ENCODE peak calls at places on chromosomes 2 and 18, in five cellular contexts. Z is T-helper 2 cell; O is transverse colon; N is naive thymus-derived CD8-positive, alpha-beta T cell; Q is spleen. B is an unnamed sample.

GRCh38 chr2:162074579-162074922 is 536 bp upstream of the DPP4 start:
- DNase-seq in O (no peak), N (no peak), Z (no peak), Q (no peak), B (no peak)

GRCh38 chr2:203909192-203909945 is 27.2 kb upstream of the ICOS start:
- DNase-seq in Q (no peak), Z (no peak), O (peak; percentile 11), N (no peak), B (no peak)

GRCh38 chr18:13070460-13070859 is 79.3 kb downstream of the CEP192 start:
- DNase-seq in Q (no peak), O (no peak), Z (no peak), N (no peak), B (no peak)

GRCh38 chr2:121697108-121697631 is 39.5 kb downstream of the NIFK start:
- DNase-seq in N (no peak), Q (no peak), O (no peak), Z (no peak), B (no peak)

GRCh38 chr18:31143025-31143424 is 19.6 kb downstream of the DSC1 start:
- DNase-seq in Q (no peak), Z (no peak), N (no peak), O (no peak), B (no peak)

GRCh38 chr18:22422909-22423548 is 5.3 kb upstream of the CTAGE1 start:
- DNase-seq in O (no peak), Z (no peak), N (no peak), Q (no peak), B (no peak)

GRCh38 chr2:84631047-84631446 is 114.7 kb downstream of the DNAH6 start:
- DNase-seq in Z (peak; percentile 3), O (no peak), Q (no peak), N (no peak), B (no peak)

GRCh38 chr18:44625367-44625766 is 55.3 kb upstream of the SETBP1 start:
- DNase-seq in N (no peak), O (no peak), Z (no peak), Q (no peak), B (no peak)

GRCh38 chr2:237614151-237614720 is 13.2 kb upstream of the LRRFIP1 start:
- DNase-seq in N (no peak), O (no peak), Z (no peak), Q (no peak), B (no peak)

GRCh38 chr2:23452853-23453420 is 68.0 kb downstream of the KLHL29 start:
- DNase-seq in O (no peak), Q (no peak), N (peak; percentile 71), Z (no peak), B (no peak)

GRCh38 chr18:10074122-10074521 is 160.3 kb downstream of the VAPA start:
- DNase-seq in Z (no peak), O (no peak), Q (no peak), N (no peak), B (no peak)

GRCh38 chr2:160583162-160583522 is 89.5 kb upstream of the RBMS1 start:
- DNase-seq in Z (no peak), O (no peak), N (no peak), Q (no peak), B (no peak)

GRCh38 chr2:170817999-170818293 is 1.3 kb downstream of the GAD1 start:
- DNase-seq in N (no peak), O (no peak), Q (no peak), Z (no peak), B (no peak)

GRCh38 chr18:76145506-76145905 is 349.5 kb downstream of the ZNF516 start:
- DNase-seq in O (no peak), Z (no peak), Q (no peak), N (no peak), B (no peak)

GRCh38 chr2:3196716-3197115 is 180.9 kb downstream of the EIPR1 start:
- DNase-seq in O (no peak), Q (peak; percentile 52), Z (no peak), N (no peak), B (no peak)

GRCh38 chr2:74525717-74526648 is at the start of gene DQX1:
- DNase-seq in O (peak; percentile 71), Q (peak; percentile 55), N (no peak), Z (no peak), B (no peak)

GRCh38 chr2:241878007-241878970 is 8.8 kb downstream of the RTP5 start:
- DNase-seq in Z (peak; percentile 63), O (peak; percentile 83), N (peak; percentile 86), Q (peak; percentile 93), B (peak; percentile 74)

GRCh38 chr18:35137632-35138031 is 96.4 kb downstream of the MAPRE2 start:
- DNase-seq in Z (no peak), N (no peak), O (no peak), Q (no peak), B (no peak)

GRCh38 chr2:230941202-230942180 is 16.4 kb upstream of the GPR55 start:
- DNase-seq in N (no peak), Z (no peak), Q (no peak), O (no peak), B (no peak)

GRCh38 chr2:120914839-120915521 is 179.3 kb downstream of the GLI2 start:
- DNase-seq in N (no peak), Z (no peak), Q (no peak), O (peak; percentile 56), B (no peak)

GRCh38 chr2:163692611-163693482 is 43.0 kb downstream of the FIGN start:
- DNase-seq in N (no peak), Z (no peak), Q (no peak), O (no peak), B (no peak)

GRCh38 chr18:8765692-8766463 is 60.5 kb downstream of the MTCL1 start:
- DNase-seq in Q (no peak), N (no peak), O (no peak), Z (no peak), B (no peak)

GRCh38 chr2:174344716-174345472 is 10.1 kb downstream of the SP9 start:
- DNase-seq in N (no peak), Q (no peak), O (no peak), Z (no peak), B (no peak)

GRCh38 chr2:31420936-31421335 is 6.4 kb upstream of the XDH start:
- DNase-seq in Q (no peak), O (no peak), N (no peak), Z (no peak), B (no peak)

GRCh38 chr2:168456526-168457176 is 579 bp downstream of the CERS6 start:
- DNase-seq in N (no peak), Z (peak; percentile 14), O (peak; percentile 45), Q (peak; percentile 87), B (no peak)

GRCh38 chr2:160411167-160411566 is 82.4 kb downstream of the RBMS1 start:
- DNase-seq in Q (peak; percentile 79), Z (no peak), N (no peak), O (no peak), B (no peak)

GRCh38 chr2:235171511-235172130 is 219.8 kb downstream of the SH3BP4 start:
- DNase-seq in Z (no peak), Q (no peak), O (no peak), N (no peak), B (no peak)

GRCh38 chr2:232741972-232742371 is 34.4 kb downstream of the KCNJ13 start:
- DNase-seq in N (no peak), Q (no peak), Z (no peak), O (no peak), B (no peak)

GRCh38 chr2:9770308-9771100 is 72.8 kb upstream of the TAF1B start:
- DNase-seq in Z (peak; percentile 33), Q (no peak), O (peak; percentile 74), N (no peak), B (peak; percentile 48)

GRCh38 chr2:5660591-5660990 is 31.6 kb upstream of the SOX11 start:
- DNase-seq in O (no peak), N (no peak), Q (no peak), Z (no peak), B (no peak)

GRCh38 chr2:9416267-9416961 is 6.9 kb downstream of the ITGB1BP1 start:
- DNase-seq in O (no peak), Q (no peak), N (no peak), Z (no peak), B (no peak)

GRCh38 chr18:6401687-6402086 is 13.0 kb downstream of the L3MBTL4 start:
- DNase-seq in Z (no peak), Q (no peak), N (no peak), O (no peak), B (no peak)

GRCh38 chr2:161746891-161747535 is 122.8 kb downstream of the SLC4A10 start:
- DNase-seq in N (no peak), Z (no peak), O (no peak), Q (no peak), B (no peak)

GRCh38 chr2:11509657-11510360 is 24.0 kb upstream of the GREB1 start:
- DNase-seq in Z (no peak), Q (no peak), N (no peak), O (no peak), B (no peak)

GRCh38 chr2:108069515-108070310 is 83.4 kb downstream of the SLC5A7 start:
- DNase-seq in Q (no peak), N (no peak), Z (no peak), O (no peak), B (no peak)

GRCh38 chr2:148645925-148646559 is 1.5 kb downstream of the EPC2 start:
- DNase-seq in O (peak; percentile 65), Z (peak; percentile 81), N (peak; percentile 87), Q (no peak), B (peak; percentile 42)

GRCh38 chr2:27705851-27706622 is 42.3 kb downstream of the SLC4A1AP start:
- DNase-seq in Q (no peak), O (peak; percentile 63), Z (no peak), N (no peak), B (no peak)

GRCh38 chr2:9364791-9365497 is 58.4 kb downstream of the ITGB1BP1 start:
- DNase-seq in Z (no peak), N (no peak), O (no peak), Q (no peak), B (no peak)

GRCh38 chr2:178093471-178093870 is 18.8 kb upstream of the RBM45 start:
- DNase-seq in O (no peak), Q (no peak), Z (no peak), N (no peak), B (no peak)